ENCODE peak calls at places on chromosomes 11 and 22, in seven cellular contexts. X is body of pancreas, U is fibroblast of the aortic adventitia, B is heart right ventricle, E is tibial nerve, K is fibroblast of mammary gland, G is SK-N-SH. Y is an unnamed sample.

GRCh38 chr11:75450826-75451783 is 18.1 kb upstream of the KLHL35 start:
- DNase-seq in X (no peak), U (no peak), B (no peak), E (no peak), K (no peak), G (peak), Y (no peak)

GRCh38 chr11:88338223-88338661 is 706 bp upstream of the CTSC start:
- DNase-seq in X (peak), U (peak), B (peak), E (peak), K (peak), G (peak), Y (peak)

GRCh38 chr11:1530686-1531256 is 41.3 kb downstream of the DUSP8 start:
- DNase-seq in X (no peak), U (no peak), B (no peak), E (no peak), K (no peak), G (no peak), Y (no peak)

GRCh38 chr11:118883368-118884071 is at the start of gene CXCR5:
- DNase-seq in X (no peak), U (no peak), B (no peak), E (no peak), K (no peak), G (no peak), Y (no peak)

GRCh38 chr11:59556883-59557205 is 45.5 kb downstream of the OR4D9 start:
- DNase-seq in X (no peak), U (no peak), B (no peak), E (no peak), K (peak), G (peak), Y (no peak)

GRCh38 chr11:60863550-60864521 is 3.5 kb upstream of the ZP1 start:
- DNase-seq in X (no peak), U (no peak), B (no peak), E (no peak), K (no peak), G (no peak), Y (no peak)

GRCh38 chr11:96215094-96215782 is 127.8 kb downstream of the MAML2 start:
- DNase-seq in X (no peak), U (peak), B (no peak), E (no peak), K (peak), G (no peak), Y (peak)

GRCh38 chr11:74090701-74091100 is 80.1 kb downstream of the C2CD3 start:
- DNase-seq in X (no peak), U (peak), B (no peak), E (no peak), K (peak), G (no peak), Y (no peak)

GRCh38 chr11:112965601-112966125 is 4.4 kb downstream of the NCAM1 start:
- DNase-seq in X (no peak), U (no peak), B (no peak), E (no peak), K (no peak), G (no peak), Y (no peak)

GRCh38 chr11:22349446-22349845 is 11.3 kb downstream of the SLC17A6 start:
- DNase-seq in X (no peak), U (no peak), B (no peak), E (no peak), K (no peak), G (peak), Y (no peak)

GRCh38 chr11:117094776-117095175 is 3.5 kb downstream of the SIK3 start:
- DNase-seq in X (peak), U (peak), B (no peak), E (no peak), K (peak), G (no peak), Y (peak)

GRCh38 chr11:132590986-132591385 is 941.3 kb downstream of the OPCML start:
- DNase-seq in X (no peak), U (no peak), B (no peak), E (no peak), K (no peak), G (no peak), Y (no peak)

GRCh38 chr11:7020183-7020917 is at the start of the genes NLRP14 and ZNF214:
- DNase-seq in X (peak), U (peak), B (peak), E (peak), K (peak), G (peak), Y (peak)

GRCh38 chr11:32487270-32487669 is 51.9 kb upstream of the WT1 start:
- DNase-seq in X (no peak), U (no peak), B (no peak), E (no peak), K (no peak), G (peak), Y (no peak)

GRCh38 chr11:23976776-23977380 is 520.0 kb upstream of the LUZP2 start:
- DNase-seq in X (no peak), U (peak), B (no peak), E (no peak), K (peak), G (no peak), Y (peak)

GRCh38 chr22:45864959-45865496 is 111.9 kb downstream of the WNT7B start:
- DNase-seq in X (no peak), U (no peak), B (no peak), E (no peak), K (no peak), G (no peak), Y (no peak)

GRCh38 chr11:22466809-22467208 is 128.6 kb downstream of the SLC17A6 start:
- DNase-seq in X (no peak), U (peak), B (no peak), E (no peak), K (peak), G (no peak), Y (peak)

GRCh38 chr11:80054582-80055165 is 613.8 kb upstream of the TENM4 start:
- DNase-seq in X (no peak), U (no peak), B (no peak), E (no peak), K (no peak), G (no peak), Y (no peak)

GRCh38 chr11:44179173-44179572 is 83.7 kb downstream of the EXT2 start:
- DNase-seq in X (no peak), U (peak), B (no peak), E (no peak), K (peak), G (peak), Y (peak)

GRCh38 chr11:119793335-119793984 is 64.5 kb upstream of the NECTIN1 start:
- DNase-seq in X (no peak), U (peak), B (no peak), E (no peak), K (peak), G (no peak), Y (peak)

GRCh38 chr22:47602732-47603131 is 840.3 kb downstream of the TBC1D22A start:
- DNase-seq in X (no peak), U (no peak), B (no peak), E (no peak), K (no peak), G (peak), Y (no peak)

GRCh38 chr22:28064941-28065340 is 145.9 kb upstream of the PITPNB start:
- DNase-seq in X (no peak), U (peak), B (no peak), E (no peak), K (no peak), G (no peak), Y (no peak)

GRCh38 chr11:128105950-128106349 is 481.4 kb downstream of the ETS1 start:
- DNase-seq in X (no peak), U (no peak), B (no peak), E (no peak), K (no peak), G (no peak), Y (no peak)

GRCh38 chr11:44893250-44894216 is 57.1 kb downstream of the TP53I11 start:
- DNase-seq in X (no peak), U (no peak), B (no peak), E (no peak), K (no peak), G (peak), Y (no peak)

GRCh38 chr11:90242894-90243416 is 20.1 kb upstream of the CHORDC1 start:
- DNase-seq in X (no peak), U (no peak), B (no peak), E (no peak), K (no peak), G (no peak), Y (no peak)

GRCh38 chr11:111000400-111001090 is 245.0 kb upstream of the POU2AF2 start:
- DNase-seq in X (no peak), U (peak), B (no peak), E (no peak), K (peak), G (peak), Y (peak)

GRCh38 chr22:39296535-39296934 is 22.9 kb downstream of the RPL3 start:
- DNase-seq in X (no peak), U (no peak), B (no peak), E (no peak), K (no peak), G (no peak), Y (no peak)

GRCh38 chr11:70111269-70112016 is 33.3 kb downstream of the ANO1 start:
- DNase-seq in X (peak), U (no peak), B (peak), E (no peak), K (no peak), G (no peak), Y (peak)

GRCh38 chr22:36425977-36426523 is 38.3 kb upstream of the MYH9 start:
- DNase-seq in X (no peak), U (no peak), B (peak), E (no peak), K (peak), G (peak), Y (no peak)

GRCh38 chr22:46370584-46371373 is 35.3 kb downstream of the TRMU start:
- DNase-seq in X (no peak), U (no peak), B (peak), E (no peak), K (no peak), G (no peak), Y (no peak)

DNA sequence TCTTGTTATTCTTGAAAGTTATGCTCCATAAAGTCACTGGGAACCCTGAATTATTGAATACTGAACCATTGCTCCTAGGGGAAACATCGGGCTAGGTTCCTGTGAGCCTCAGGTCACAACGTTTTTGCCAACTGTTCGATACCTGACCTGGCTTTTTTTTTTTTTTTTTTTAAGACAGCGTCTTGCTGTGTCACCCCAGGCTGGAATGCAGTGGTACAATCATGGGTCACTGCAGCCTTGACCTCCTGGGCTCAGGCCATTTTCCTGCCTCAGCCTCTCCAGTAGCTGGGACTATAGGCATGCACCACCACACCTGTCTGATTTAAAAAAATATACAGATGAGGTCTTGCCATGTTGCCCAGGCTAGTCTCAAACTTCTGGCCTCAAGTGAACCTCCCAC is 22.5 kb downstream of the LRP5 start:
- DNase-seq in X (no peak), U (no peak), B (no peak), E (no peak), K (no peak), G (no peak), Y (no peak)
- H3K4me3 ChIP-seq in X (no peak), U (no peak), B (no peak), E (no peak), K (no peak), G (no peak), Y (no peak)

DNA sequence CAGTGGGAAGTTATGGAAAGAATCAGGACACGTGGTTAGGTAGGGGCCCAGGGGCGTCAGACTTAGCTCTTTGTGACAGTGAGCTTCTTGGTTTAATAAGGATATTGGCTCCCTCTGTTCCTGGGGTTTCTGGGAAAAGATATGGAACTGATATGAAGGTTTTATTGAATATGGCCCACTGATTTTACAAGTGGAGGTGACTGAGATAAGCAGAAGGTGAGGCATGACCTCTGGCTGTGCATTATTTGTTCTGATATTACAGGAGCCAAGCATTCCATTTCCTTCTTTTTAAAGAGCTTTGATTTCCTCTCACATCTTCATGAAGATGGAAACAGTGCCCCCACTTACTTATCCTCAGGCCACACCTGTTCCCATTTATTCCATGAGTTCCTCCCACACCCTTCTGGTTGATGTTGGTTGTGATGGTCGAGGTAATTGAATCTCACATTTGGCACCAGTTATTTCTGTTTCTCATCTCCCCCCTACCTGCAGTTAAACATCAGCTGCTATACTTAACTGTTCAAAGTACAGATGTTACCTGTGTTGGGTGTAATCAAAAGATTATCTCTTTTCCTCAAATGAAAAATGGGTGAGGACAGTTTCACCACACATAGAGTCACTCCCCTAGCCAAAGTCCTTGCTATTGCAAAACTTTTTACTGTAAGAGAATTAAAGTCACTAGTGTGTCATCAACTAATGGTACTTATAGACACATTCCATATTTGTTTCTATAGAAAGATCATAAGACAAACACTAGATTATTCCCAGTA is 1.8 kb downstream of the TMEM45B start:
- DNase-seq in X (no peak), U (no peak), B (no peak), E (no peak), K (no peak), G (no peak), Y (no peak)
- H3K4me3 ChIP-seq in X (no peak), U (no peak), B (no peak), E (no peak), K (no peak), G (no peak), Y (no peak)

GRCh38 chr11:46183819-46184218 is 62.6 kb upstream of the PHF21A start:
- DNase-seq in X (no peak), U (peak), B (no peak), E (no peak), K (peak), G (no peak), Y (no peak)

GRCh38 chr11:46188017-46188416 is 66.8 kb upstream of the PHF21A start:
- DNase-seq in X (no peak), U (no peak), B (no peak), E (no peak), K (no peak), G (no peak), Y (no peak)
- H3K4me3 ChIP-seq in X (no peak), U (no peak), B (no peak), E (no peak), K (no peak), G (no peak), Y (no peak)

DNA sequence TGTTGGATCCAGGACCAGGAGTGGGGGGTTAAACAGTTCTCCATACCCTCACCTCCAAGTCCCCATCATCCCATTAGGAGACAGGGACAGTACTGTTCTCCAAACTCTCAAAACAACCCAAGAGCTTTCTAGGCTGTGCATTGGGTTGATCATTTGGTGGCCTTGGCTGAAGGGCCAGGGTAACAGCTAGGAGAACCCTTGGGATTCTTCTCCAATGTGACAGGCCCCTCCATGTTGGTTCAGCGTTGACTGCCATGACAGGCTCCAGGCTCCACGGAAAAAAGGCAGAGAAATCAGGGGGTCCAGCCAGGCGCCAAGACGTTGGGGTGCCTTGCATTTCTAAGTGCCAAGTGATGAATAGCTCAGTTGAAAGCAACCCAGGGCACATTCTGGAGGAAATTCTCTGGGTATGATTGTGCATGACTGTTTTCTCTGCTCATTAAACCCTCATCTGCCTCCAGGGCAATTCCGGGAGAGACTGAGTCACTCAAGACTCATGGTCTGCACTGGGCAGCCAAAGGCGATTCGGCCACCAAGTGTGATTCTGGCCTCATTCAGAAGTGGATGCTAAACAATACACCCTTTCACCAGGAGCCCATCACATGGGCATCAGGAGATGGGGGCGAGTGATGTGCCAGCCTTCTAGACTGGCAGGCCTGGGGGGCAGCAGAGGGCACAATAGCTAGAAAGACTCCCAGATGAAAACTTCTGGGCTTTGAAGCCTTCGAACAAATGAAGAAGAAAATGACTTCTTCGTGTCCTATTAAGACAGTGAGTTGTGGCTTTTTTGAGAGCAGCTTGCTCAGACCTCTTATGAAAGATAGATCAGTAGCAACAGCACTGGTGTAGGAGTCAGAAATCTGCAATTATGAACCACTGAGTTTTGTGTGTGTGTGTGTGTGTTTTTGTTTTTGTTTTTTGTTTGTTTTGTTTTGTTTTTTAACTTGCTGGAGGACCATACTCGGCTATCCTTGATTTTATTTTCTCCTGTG is 27.7 kb downstream of the CD44 start:
- DNase-seq in X (no peak), U (peak), B (no peak), E (no peak), K (peak), G (no peak), Y (peak)
- H3K4me3 ChIP-seq in X (no peak), U (no peak), B (no peak), E (no peak), K (no peak), G (no peak), Y (no peak)

GRCh38 chr11:19974886-19975285 is 185.4 kb downstream of the DBX1 start:
- DNase-seq in X (no peak), U (no peak), B (no peak), E (no peak), K (no peak), G (no peak), Y (no peak)

GRCh38 chr11:19978668-19979518 is 181.4 kb downstream of the DBX1 start:
- DNase-seq in X (peak), U (peak), B (no peak), E (no peak), K (peak), G (no peak), Y (peak)

GRCh38 chr11:19975414-19975990 is 184.8 kb downstream of the DBX1 start:
- DNase-seq in X (no peak), U (no peak), B (no peak), E (no peak), K (no peak), G (no peak), Y (no peak)

GRCh38 chr11:19977941-19978340 is 182.3 kb downstream of the DBX1 start:
- DNase-seq in X (no peak), U (no peak), B (no peak), E (no peak), K (no peak), G (no peak), Y (no peak)

GRCh38 chr11:19976281-19976941 is 183.9 kb downstream of the DBX1 start:
- DNase-seq in X (no peak), U (no peak), B (no peak), E (no peak), K (no peak), G (no peak), Y (no peak)
- H3K4me3 ChIP-seq in X (no peak), U (no peak), B (no peak), E (no peak), K (no peak), G (no peak), Y (no peak)

GRCh38 chr11:66232769-66233168 is 35.7 kb upstream of the RAB1B start:
- DNase-seq in X (no peak), U (no peak), B (no peak), E (no peak), K (no peak), G (no peak), Y (no peak)
- H3K4me3 ChIP-seq in X (no peak), U (no peak), B (no peak), E (no peak), K (no peak), G (no peak), Y (no peak)

DNA sequence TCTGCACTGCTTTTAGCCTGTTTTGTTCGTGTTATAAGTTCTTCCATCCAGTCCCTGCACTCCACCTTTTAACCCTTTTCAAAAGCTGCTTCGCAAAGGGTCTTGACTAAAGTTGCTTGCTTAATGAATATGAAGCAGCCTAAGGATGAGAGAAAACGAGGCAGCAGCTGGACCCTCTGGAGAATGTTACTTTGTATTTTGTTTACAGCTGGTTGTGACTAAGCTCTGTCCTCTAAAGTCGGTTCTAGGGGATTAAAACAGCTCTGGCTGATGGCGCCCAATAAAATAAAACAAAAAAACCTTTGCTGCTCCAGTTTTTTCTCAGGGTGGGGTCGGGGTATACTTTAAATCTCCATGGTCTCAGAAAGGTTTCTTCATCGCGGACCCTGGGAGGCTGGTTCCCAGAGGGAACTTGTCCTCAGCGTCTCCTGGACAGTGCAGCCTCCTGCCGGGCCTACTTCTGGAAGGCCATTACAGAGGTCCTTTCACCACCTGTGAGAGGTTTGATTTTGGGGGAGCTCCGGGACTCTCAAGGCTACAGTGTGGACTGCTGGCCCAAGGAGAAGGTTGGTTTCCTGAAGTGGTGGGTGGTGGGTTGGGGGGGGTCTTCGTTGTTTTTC is 836 bp upstream of the RBM4 start:
- DNase-seq in X (no peak), U (no peak), B (no peak), E (no peak), K (no peak), G (no peak), Y (no peak)
- H3K4me3 ChIP-seq in X (no peak), U (peak), B (peak), E (peak), K (peak), G (peak), Y (peak)

DNA sequence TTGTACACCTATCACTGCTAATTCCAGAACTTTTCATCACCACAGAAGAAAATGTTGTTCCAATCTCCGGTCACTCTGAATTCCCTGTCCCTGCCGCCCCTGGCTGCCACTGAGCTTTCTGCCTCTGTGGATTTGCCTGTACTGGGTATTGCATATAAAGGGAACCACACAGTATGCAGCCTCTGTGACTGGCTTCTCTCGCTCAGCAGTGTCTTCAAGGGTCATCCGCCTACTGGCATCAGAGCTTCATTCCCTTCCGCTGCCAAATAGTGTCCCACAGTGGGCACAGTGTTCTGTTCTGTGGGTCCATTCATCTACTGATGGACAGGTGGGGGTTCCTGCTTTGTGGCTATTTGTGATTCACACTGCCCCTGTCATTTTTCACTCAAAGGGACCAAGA is 5.3 kb downstream of the DHCR7 start:
- DNase-seq in X (no peak), U (no peak), B (no peak), E (no peak), K (no peak), G (no peak), Y (no peak)
- H3K4me3 ChIP-seq in X (no peak), U (no peak), B (no peak), E (no peak), K (no peak), G (no peak), Y (no peak)

GRCh38 chr22:25419247-25420113 is 145.0 kb upstream of the GRK3 start:
- DNase-seq in X (peak), U (peak), B (no peak), E (peak), K (no peak), G (no peak), Y (peak)
- H3K4me3 ChIP-seq in X (no peak), U (no peak), B (peak), E (no peak), K (no peak), G (peak), Y (peak)

Y was measured in AG10803.